ENCODE peak calls at places on chromosomes 6 and 20, in five cellular contexts. One of them, this sample, is unnamed.

GRCh38 chr6:128731249-128732165 is 151.4 kb upstream of the LAMA2 start:
- DNase-seq in fibroblast of mammary gland: peak
- DNase-seq in ovary: no peak
- DNase-seq in GM13977: no peak
- DNase-seq in psoas muscle: no peak
- DNase-seq in this sample: no peak

GRCh38 chr20:35891375-35891774 is 62.9 kb downstream of the SCAND1 start:
- DNase-seq in fibroblast of mammary gland: peak
- DNase-seq in ovary: no peak
- DNase-seq in GM13977: no peak
- DNase-seq in psoas muscle: no peak
- DNase-seq in this sample: no peak

GRCh38 chr20:45985573-45985972 is 13.6 kb upstream of the ZNF335 start:
- DNase-seq in fibroblast of mammary gland: no peak
- DNase-seq in ovary: no peak
- DNase-seq in GM13977: no peak
- DNase-seq in psoas muscle: no peak
- DNase-seq in this sample: no peak

GRCh38 chr6:82270791-82271392 is 23.3 kb upstream of the IBTK start:
- DNase-seq in fibroblast of mammary gland: peak
- DNase-seq in ovary: no peak
- DNase-seq in GM13977: peak
- DNase-seq in psoas muscle: no peak
- DNase-seq in this sample: no peak

GRCh38 chr6:38146658-38147027 is 327.1 kb downstream of the ZFAND3 start:
- DNase-seq in fibroblast of mammary gland: no peak
- DNase-seq in ovary: no peak
- DNase-seq in GM13977: no peak
- DNase-seq in psoas muscle: no peak
- DNase-seq in this sample: no peak

GRCh38 chr6:135624402-135625297 is 127.1 kb upstream of the AHI1 start:
- DNase-seq in fibroblast of mammary gland: no peak
- DNase-seq in ovary: no peak
- DNase-seq in GM13977: no peak
- DNase-seq in psoas muscle: no peak
- DNase-seq in this sample: no peak

GRCh38 chr6:142292191-142292924 is 9.4 kb upstream of the ADGRG6 start:
- DNase-seq in fibroblast of mammary gland: no peak
- DNase-seq in ovary: no peak
- DNase-seq in GM13977: no peak
- DNase-seq in psoas muscle: no peak
- DNase-seq in this sample: no peak

GRCh38 chr6:84455630-84456029 is 228.2 kb upstream of the CEP162 start:
- DNase-seq in fibroblast of mammary gland: peak
- DNase-seq in ovary: no peak
- DNase-seq in GM13977: no peak
- DNase-seq in psoas muscle: no peak
- DNase-seq in this sample: no peak

GRCh38 chr6:107894821-107895396 is 63.1 kb downstream of the SEC63 start:
- DNase-seq in fibroblast of mammary gland: no peak
- DNase-seq in ovary: no peak
- DNase-seq in GM13977: no peak
- DNase-seq in psoas muscle: no peak
- DNase-seq in this sample: no peak

GRCh38 chr20:62023935-62024334 is 41.7 kb downstream of the TAF4 start:
- DNase-seq in fibroblast of mammary gland: no peak
- DNase-seq in ovary: no peak
- DNase-seq in GM13977: no peak
- DNase-seq in psoas muscle: peak
- DNase-seq in this sample: no peak

GRCh38 chr6:147156799-147157382 is 47.3 kb upstream of the STXBP5 start:
- DNase-seq in fibroblast of mammary gland: peak
- DNase-seq in ovary: no peak
- DNase-seq in GM13977: no peak
- DNase-seq in psoas muscle: no peak
- DNase-seq in this sample: no peak

GRCh38 chr6:18034798-18035202 is 47.4 kb upstream of the KIF13A start:
- DNase-seq in fibroblast of mammary gland: peak
- DNase-seq in ovary: no peak
- DNase-seq in GM13977: no peak
- DNase-seq in psoas muscle: no peak
- DNase-seq in this sample: no peak

GRCh38 chr6:53112404-53112803 is 36.2 kb downstream of the GCM1 start:
- DNase-seq in fibroblast of mammary gland: no peak
- DNase-seq in ovary: no peak
- DNase-seq in GM13977: no peak
- DNase-seq in psoas muscle: no peak
- DNase-seq in this sample: no peak

GRCh38 chr6:34246563-34247391 is 2.0 kb downstream of the SMIM29 start:
- DNase-seq in fibroblast of mammary gland: peak
- DNase-seq in ovary: no peak
- DNase-seq in GM13977: peak
- DNase-seq in psoas muscle: peak
- DNase-seq in this sample: no peak

GRCh38 chr6:149231786-149232185 is 85.7 kb upstream of the TAB2 start:
- DNase-seq in fibroblast of mammary gland: no peak
- DNase-seq in ovary: peak
- DNase-seq in GM13977: no peak
- DNase-seq in psoas muscle: no peak
- DNase-seq in this sample: no peak

GRCh38 chr6:71533939-71534379 is 245.3 kb downstream of the OGFRL1 start:
- DNase-seq in fibroblast of mammary gland: peak
- DNase-seq in ovary: no peak
- DNase-seq in GM13977: peak
- DNase-seq in psoas muscle: no peak
- DNase-seq in this sample: no peak

GRCh38 chr6:20953019-20953418 is 418.8 kb downstream of the CDKAL1 start:
- DNase-seq in fibroblast of mammary gland: no peak
- DNase-seq in ovary: no peak
- DNase-seq in GM13977: no peak
- DNase-seq in psoas muscle: no peak
- DNase-seq in this sample: no peak
- TF ChIP-seq CTCF in fibroblast of mammary gland: no peak
- TF ChIP-seq CTCF in ovary: no peak
- TF ChIP-seq CTCF in GM13977: no peak
- TF ChIP-seq CTCF in psoas muscle: no peak
- TF ChIP-seq CTCF in this sample: peak

GRCh38 chr6:170277893-170278742 is 12.8 kb downstream of the DLL1 start:
- DNase-seq in fibroblast of mammary gland: no peak
- DNase-seq in ovary: peak
- DNase-seq in GM13977: no peak
- DNase-seq in psoas muscle: peak
- DNase-seq in this sample: no peak
- TF ChIP-seq CTCF in fibroblast of mammary gland: no peak
- TF ChIP-seq CTCF in ovary: no peak
- TF ChIP-seq CTCF in GM13977: no peak
- TF ChIP-seq CTCF in psoas muscle: no peak
- TF ChIP-seq CTCF in this sample: no peak

GRCh38 chr6:13296536-13296997 is 31.8 kb downstream of the TBC1D7 start:
- DNase-seq in fibroblast of mammary gland: no peak
- DNase-seq in ovary: no peak
- DNase-seq in GM13977: no peak
- DNase-seq in psoas muscle: no peak
- DNase-seq in this sample: no peak
- TF ChIP-seq CTCF in fibroblast of mammary gland: no peak
- TF ChIP-seq CTCF in ovary: no peak
- TF ChIP-seq CTCF in GM13977: no peak
- TF ChIP-seq CTCF in psoas muscle: no peak
- TF ChIP-seq CTCF in this sample: no peak

GRCh38 chr6:30727920-30728605 is 7.9 kb downstream of the TUBB start:
- DNase-seq in fibroblast of mammary gland: peak
- DNase-seq in ovary: no peak
- DNase-seq in GM13977: no peak
- DNase-seq in psoas muscle: no peak
- DNase-seq in this sample: no peak
- TF ChIP-seq CTCF in fibroblast of mammary gland: peak
- TF ChIP-seq CTCF in ovary: no peak
- TF ChIP-seq CTCF in GM13977: no peak
- TF ChIP-seq CTCF in psoas muscle: no peak
- TF ChIP-seq CTCF in this sample: peak

This sample was measured in type B pancreatic cell.